ENCODE peak calls at places on chromosomes 7 and 10, in six cellular contexts. G is fibroblast of pulmonary artery; Y is IMR-90; F is GM12891; U is CD8-positive, alpha-beta T cell; H is caudate nucleus. T is an unnamed sample.

GRCh38 chr7:33503014-33503413 is 373.6 kb downstream of the BBS9 start:
- DNase-seq in Y (no peak), G (no peak), F (no peak), U (no peak), H (no peak), T (no peak)

GRCh38 chr7:139698278-139698677 is 79.5 kb downstream of the HIPK2 start:
- DNase-seq in Y (no peak), H (no peak), G (no peak), U (no peak), F (no peak), T (no peak)

GRCh38 chr7:48741545-48741944 is 182.8 kb upstream of the CDC14C start:
- DNase-seq in G (no peak), H (no peak), F (no peak), U (no peak), Y (no peak), T (no peak)

GRCh38 chr10:112858990-112859520 is 91.0 kb upstream of the TCF7L2 start:
- DNase-seq in G (no peak), H (no peak), U (no peak), F (no peak), Y (no peak), T (no peak)

GRCh38 chr7:103387267-103387666 is 39.8 kb downstream of the PSMC2 start:
- DNase-seq in F (no peak), H (no peak), U (no peak), G (no peak), Y (no peak), T (no peak)

GRCh38 chr7:84058311-84059076 is 136.1 kb downstream of the SEMA3A start:
- DNase-seq in U (no peak), F (no peak), G (peak; percentile 30), H (no peak), Y (peak; percentile 79), T (no peak)

GRCh38 chr7:16512097-16512496 is 14.5 kb upstream of the LRRC72 start:
- DNase-seq in Y (no peak), F (no peak), U (no peak), G (no peak), H (no peak), T (no peak)

GRCh38 chr7:80588591-80588990 is 49.9 kb upstream of the CD36 start:
- DNase-seq in G (peak; percentile 10), H (no peak), U (no peak), F (no peak), Y (peak; percentile 47), T (no peak)

GRCh38 chr7:2759736-2760097 is 71.7 kb downstream of the AMZ1 start:
- DNase-seq in Y (no peak), U (no peak), F (no peak), G (no peak), H (no peak), T (no peak)

GRCh38 chr10:79101560-79101971 is 32.8 kb downstream of the ZMIZ1 start:
- DNase-seq in H (no peak), F (no peak), G (no peak), Y (no peak), U (no peak), T (peak; percentile 76)

GRCh38 chr7:70678621-70679251 is 453.2 kb upstream of the GALNT17 start:
- DNase-seq in F (no peak), U (no peak), Y (peak; percentile 57), H (no peak), G (peak; percentile 2), T (no peak)

GRCh38 chr10:35421553-35422178 is 85.4 kb downstream of the CCNY start:
- DNase-seq in G (peak; percentile 91), Y (peak; percentile 94), H (no peak), F (no peak), U (no peak), T (no peak)

GRCh38 chr10:30915141-30915540 is 116.5 kb downstream of the ZNF438 start:
- DNase-seq in G (peak; percentile 83), Y (peak; percentile 65), F (no peak), H (no peak), U (no peak), T (no peak)

T was measured in NCI-H510A.